ENCODE peak calls at places on chromosomes 4 and X, in nine cellular contexts. Q is stimulated activated CD4-positive, alpha-beta T cell treated with anti-CD3 and anti-CD28 coated beads, TNF-alpha, amount 100 ng/mL, for 24 hours; Z is substantia nigra; O is activated naive CD4-positive, alpha-beta T cell treated with anti-CD3 and anti-CD28 coated beads for 36 hours; D is posterior cingulate gyrus; S is D341Med; L is right lobe of liver; X is spleen; B is NCI-H1417. C is an unnamed sample.

GRCh38 chr4:184315675-184316359 is 98.1 kb upstream of the ENPP6 start:
- DNase-seq in Q (no peak), Z (no peak), O (no peak), D (no peak), S (no peak), L (peak; percentile 37), X (no peak), B (no peak), C (no peak)

GRCh38 chrX:17519349-17519748 is 144.3 kb downstream of the NHS start:
- DNase-seq in Q (no peak), Z (no peak), O (no peak), D (no peak), S (no peak), L (no peak), X (no peak), B (no peak), C (peak; percentile 91)

GRCh38 chr4:84324850-84325249 is 174.2 kb downstream of the NKX6-1 start:
- DNase-seq in Q (no peak), Z (no peak), O (no peak), D (peak; percentile 15), S (peak; percentile 73), L (no peak), X (no peak), B (peak; percentile 89), C (no peak)

GRCh38 chr4:120801171-120801758 is 121.3 kb downstream of the PRDM5 start:
- DNase-seq in Q (no peak), Z (no peak), O (no peak), D (peak; percentile 29), S (no peak), L (no peak), X (no peak), B (no peak), C (peak; percentile 76)

GRCh38 chrX:150512426-150512825 is 56.0 kb upstream of the MTM1 start:
- DNase-seq in Q (no peak), Z (no peak), O (no peak), D (no peak), S (no peak), L (no peak), X (peak; percentile 59), B (no peak), C (no peak)

GRCh38 chr4:164807611-164808010 is 53.7 kb downstream of the SMIM31 start:
- DNase-seq in Q (no peak), Z (no peak), O (no peak), D (no peak), S (no peak), L (no peak), X (no peak), B (no peak), C (no peak)

GRCh38 chrX:128518508-128518907 is 466.3 kb upstream of the ACTRT1 start:
- DNase-seq in Q (no peak), Z (no peak), O (no peak), D (no peak), S (peak; percentile 33), L (no peak), X (no peak), B (peak; percentile 54), C (no peak)

GRCh38 chrX:139566981-139567380 is 36.4 kb downstream of the F9 start:
- DNase-seq in Q (no peak), Z (no peak), O (no peak), D (no peak), S (no peak), L (no peak), X (no peak), B (no peak), C (no peak)

GRCh38 chr4:37928421-37928820 is 31.8 kb upstream of the PTTG2 start:
- DNase-seq in Q (no peak), Z (no peak), O (no peak), D (no peak), S (no peak), L (peak; percentile 70), X (no peak), B (no peak), C (no peak)

GRCh38 chr4:152087335-152087734 is 326.5 kb upstream of the GATB start:
- DNase-seq in Q (no peak), Z (no peak), O (no peak), D (no peak), S (no peak), L (no peak), X (no peak), B (no peak), C (no peak)

GRCh38 chr4:187060551-187060950 is 336.9 kb upstream of the FAT1 start:
- DNase-seq in Q (no peak), Z (no peak), O (no peak), D (no peak), S (no peak), L (no peak), X (no peak), B (no peak), C (no peak)

GRCh38 chrX:22730542-22730941 is 269.2 kb upstream of the DDX53 start:
- DNase-seq in Q (no peak), Z (no peak), O (no peak), D (no peak), S (no peak), L (no peak), X (no peak), B (no peak), C (no peak)

GRCh38 chr4:55736605-55737183 is 82.9 kb upstream of the EXOC1L start:
- DNase-seq in Q (no peak), Z (no peak), O (no peak), D (no peak), S (no peak), L (no peak), X (no peak), B (peak; percentile 34), C (no peak)